ENCODE peak calls at places on chromosomes 11 and 22, in four cellular contexts. One of them, this sample, is unnamed.

GRCh38 chr11:109731451-109731850 is 309.5 kb downstream of the C11orf87 start:
- DNase-seq in activated T-cell treated with anti-CD3 and anti-CD28 coated beads, Interleukin-2, amount 50 U/mL, for 72 hours: no peak
- DNase-seq in memory B cell: no peak
- DNase-seq in midbrain: no peak
- DNase-seq in this sample: no peak

GRCh38 chr22:49021097-49021925 is 806.4 kb downstream of the BRD1 start:
- DNase-seq in activated T-cell treated with anti-CD3 and anti-CD28 coated beads, Interleukin-2, amount 50 U/mL, for 72 hours: no peak
- DNase-seq in memory B cell: no peak
- DNase-seq in midbrain: no peak
- DNase-seq in this sample: no peak

GRCh38 chr11:119352857-119353260 is 6.4 kb upstream of the MFRP start:
- DNase-seq in activated T-cell treated with anti-CD3 and anti-CD28 coated beads, Interleukin-2, amount 50 U/mL, for 72 hours: no peak
- DNase-seq in memory B cell: no peak
- DNase-seq in midbrain: no peak
- DNase-seq in this sample: no peak

GRCh38 chr11:13958596-13958995 is 3.9 kb upstream of the SPON1 start:
- DNase-seq in activated T-cell treated with anti-CD3 and anti-CD28 coated beads, Interleukin-2, amount 50 U/mL, for 72 hours: no peak
- DNase-seq in memory B cell: no peak
- DNase-seq in midbrain: no peak
- DNase-seq in this sample: no peak

GRCh38 chr11:122127020-122127419 is 11.0 kb upstream of the BLID start:
- DNase-seq in activated T-cell treated with anti-CD3 and anti-CD28 coated beads, Interleukin-2, amount 50 U/mL, for 72 hours: no peak
- DNase-seq in memory B cell: no peak
- DNase-seq in midbrain: no peak
- DNase-seq in this sample: no peak

GRCh38 chr11:15976433-15977045 is 379.8 kb downstream of the SOX6 start:
- DNase-seq in activated T-cell treated with anti-CD3 and anti-CD28 coated beads, Interleukin-2, amount 50 U/mL, for 72 hours: no peak
- DNase-seq in memory B cell: no peak
- DNase-seq in midbrain: no peak
- DNase-seq in this sample: peak; percentile 20

GRCh38 chr11:109040303-109040702 is 375.4 kb downstream of the DDX10 start:
- DNase-seq in activated T-cell treated with anti-CD3 and anti-CD28 coated beads, Interleukin-2, amount 50 U/mL, for 72 hours: no peak
- DNase-seq in memory B cell: no peak
- DNase-seq in midbrain: no peak
- DNase-seq in this sample: no peak

GRCh38 chr11:117888140-117888561 is 11.7 kb upstream of the FXYD6 start:
- DNase-seq in activated T-cell treated with anti-CD3 and anti-CD28 coated beads, Interleukin-2, amount 50 U/mL, for 72 hours: no peak
- DNase-seq in memory B cell: no peak
- DNase-seq in midbrain: no peak
- DNase-seq in this sample: no peak

GRCh38 chr22:38107692-38108515 is 2.6 kb downstream of the BAIAP2L2 start:
- DNase-seq in activated T-cell treated with anti-CD3 and anti-CD28 coated beads, Interleukin-2, amount 50 U/mL, for 72 hours: no peak
- DNase-seq in memory B cell: no peak
- DNase-seq in midbrain: no peak
- DNase-seq in this sample: no peak

GRCh38 chr22:30833328-30833727 is 135.2 kb downstream of the MORC2 start:
- DNase-seq in activated T-cell treated with anti-CD3 and anti-CD28 coated beads, Interleukin-2, amount 50 U/mL, for 72 hours: no peak
- DNase-seq in memory B cell: no peak
- DNase-seq in midbrain: no peak
- DNase-seq in this sample: no peak

GRCh38 chr11:121671276-121672168 is 218.8 kb upstream of the SORL1-AS1 start:
- DNase-seq in activated T-cell treated with anti-CD3 and anti-CD28 coated beads, Interleukin-2, amount 50 U/mL, for 72 hours: no peak
- DNase-seq in memory B cell: no peak
- DNase-seq in midbrain: peak; percentile 58
- DNase-seq in this sample: no peak

GRCh38 chr11:30586251-30587144 is at the start of gene MPPED2:
- DNase-seq in activated T-cell treated with anti-CD3 and anti-CD28 coated beads, Interleukin-2, amount 50 U/mL, for 72 hours: peak; percentile 28
- DNase-seq in memory B cell: peak; percentile 17
- DNase-seq in midbrain: no peak
- DNase-seq in this sample: no peak

GRCh38 chr11:83611616-83612015 is 325.4 kb upstream of the CCDC90B start:
- DNase-seq in activated T-cell treated with anti-CD3 and anti-CD28 coated beads, Interleukin-2, amount 50 U/mL, for 72 hours: no peak
- DNase-seq in memory B cell: no peak
- DNase-seq in midbrain: no peak
- DNase-seq in this sample: no peak

GRCh38 chr11:3203221-3204043 is 15.2 kb downstream of the MRGPRG start:
- DNase-seq in activated T-cell treated with anti-CD3 and anti-CD28 coated beads, Interleukin-2, amount 50 U/mL, for 72 hours: no peak
- DNase-seq in memory B cell: no peak
- DNase-seq in midbrain: no peak
- DNase-seq in this sample: no peak

GRCh38 chr11:61472282-61472681 is 36.3 kb upstream of the LRRC10B start:
- DNase-seq in activated T-cell treated with anti-CD3 and anti-CD28 coated beads, Interleukin-2, amount 50 U/mL, for 72 hours: no peak
- DNase-seq in memory B cell: no peak
- DNase-seq in midbrain: no peak
- DNase-seq in this sample: no peak

GRCh38 chr22:45781941-45782340 is 110.3 kb downstream of the ATXN10 start:
- DNase-seq in activated T-cell treated with anti-CD3 and anti-CD28 coated beads, Interleukin-2, amount 50 U/mL, for 72 hours: no peak
- DNase-seq in memory B cell: no peak
- DNase-seq in midbrain: no peak
- DNase-seq in this sample: peak; percentile 32

GRCh38 chr11:27388001-27388400 is 25.0 kb upstream of the CCDC34 start:
- DNase-seq in activated T-cell treated with anti-CD3 and anti-CD28 coated beads, Interleukin-2, amount 50 U/mL, for 72 hours: no peak
- DNase-seq in memory B cell: no peak
- DNase-seq in midbrain: no peak
- DNase-seq in this sample: no peak

GRCh38 chr11:109853156-109853776 is 239.9 kb upstream of the ZC3H12C start:
- DNase-seq in activated T-cell treated with anti-CD3 and anti-CD28 coated beads, Interleukin-2, amount 50 U/mL, for 72 hours: peak; percentile 24
- DNase-seq in memory B cell: no peak
- DNase-seq in midbrain: no peak
- DNase-seq in this sample: peak; percentile 66

GRCh38 chr11:45102361-45102809 is 44.1 kb upstream of the PRDM11 start:
- DNase-seq in activated T-cell treated with anti-CD3 and anti-CD28 coated beads, Interleukin-2, amount 50 U/mL, for 72 hours: no peak
- DNase-seq in memory B cell: no peak
- DNase-seq in midbrain: no peak
- DNase-seq in this sample: peak; percentile 65

GRCh38 chr22:41779889-41780505 is 20.5 kb upstream of the CCDC134 start:
- DNase-seq in activated T-cell treated with anti-CD3 and anti-CD28 coated beads, Interleukin-2, amount 50 U/mL, for 72 hours: peak; percentile 27
- DNase-seq in memory B cell: no peak
- DNase-seq in midbrain: no peak
- DNase-seq in this sample: no peak

GRCh38 chr11:132639986-132640385 is 892.3 kb downstream of the OPCML start:
- DNase-seq in activated T-cell treated with anti-CD3 and anti-CD28 coated beads, Interleukin-2, amount 50 U/mL, for 72 hours: no peak
- DNase-seq in memory B cell: no peak
- DNase-seq in midbrain: no peak
- DNase-seq in this sample: no peak

GRCh38 chr22:36563898-36564297 is 34.9 kb upstream of the EIF3D start:
- DNase-seq in activated T-cell treated with anti-CD3 and anti-CD28 coated beads, Interleukin-2, amount 50 U/mL, for 72 hours: no peak
- DNase-seq in memory B cell: no peak
- DNase-seq in midbrain: no peak
- DNase-seq in this sample: no peak

GRCh38 chr22:39433476-39434242 is 23.2 kb upstream of the MGAT3 start:
- DNase-seq in activated T-cell treated with anti-CD3 and anti-CD28 coated beads, Interleukin-2, amount 50 U/mL, for 72 hours: no peak
- DNase-seq in memory B cell: no peak
- DNase-seq in midbrain: peak; percentile 70
- DNase-seq in this sample: no peak

GRCh38 chr11:10899542-10899830 is 41.6 kb upstream of the ZBED5 start:
- DNase-seq in activated T-cell treated with anti-CD3 and anti-CD28 coated beads, Interleukin-2, amount 50 U/mL, for 72 hours: no peak
- DNase-seq in memory B cell: no peak
- DNase-seq in midbrain: no peak
- DNase-seq in this sample: no peak

GRCh38 chr22:48796295-48797015 is 1031.2 kb downstream of the BRD1 start:
- DNase-seq in activated T-cell treated with anti-CD3 and anti-CD28 coated beads, Interleukin-2, amount 50 U/mL, for 72 hours: no peak
- DNase-seq in memory B cell: no peak
- DNase-seq in midbrain: no peak
- DNase-seq in this sample: no peak

GRCh38 chr11:6667733-6668374 is 12.2 kb upstream of the DCHS1 start:
- DNase-seq in activated T-cell treated with anti-CD3 and anti-CD28 coated beads, Interleukin-2, amount 50 U/mL, for 72 hours: peak; percentile 52
- DNase-seq in memory B cell: peak; percentile 32
- DNase-seq in midbrain: no peak
- DNase-seq in this sample: peak; percentile 58

GRCh38 chr11:58629857-58630256 is 7.4 kb downstream of the CNTF start:
- DNase-seq in activated T-cell treated with anti-CD3 and anti-CD28 coated beads, Interleukin-2, amount 50 U/mL, for 72 hours: peak; percentile 18
- DNase-seq in memory B cell: no peak
- DNase-seq in midbrain: peak; percentile 33
- DNase-seq in this sample: peak; percentile 72

GRCh38 chr11:45092901-45093760 is 53.3 kb upstream of the PRDM11 start:
- DNase-seq in activated T-cell treated with anti-CD3 and anti-CD28 coated beads, Interleukin-2, amount 50 U/mL, for 72 hours: peak; percentile 20
- DNase-seq in memory B cell: no peak
- DNase-seq in midbrain: no peak
- DNase-seq in this sample: peak; percentile 94

GRCh38 chr11:65384301-65384889 is 1.9 kb upstream of the SLC25A45 start:
- DNase-seq in activated T-cell treated with anti-CD3 and anti-CD28 coated beads, Interleukin-2, amount 50 U/mL, for 72 hours: no peak
- DNase-seq in memory B cell: no peak
- DNase-seq in midbrain: no peak
- DNase-seq in this sample: no peak

GRCh38 chr11:63680842-63681207 is 475 bp upstream of the RTN3 start:
- DNase-seq in activated T-cell treated with anti-CD3 and anti-CD28 coated beads, Interleukin-2, amount 50 U/mL, for 72 hours: peak; percentile 50
- DNase-seq in memory B cell: peak; percentile 15
- DNase-seq in midbrain: peak; percentile 81
- DNase-seq in this sample: no peak

GRCh38 chr11:129408865-129409444 is 33.3 kb downstream of the BARX2 start:
- DNase-seq in activated T-cell treated with anti-CD3 and anti-CD28 coated beads, Interleukin-2, amount 50 U/mL, for 72 hours: no peak
- DNase-seq in memory B cell: no peak
- DNase-seq in midbrain: no peak
- DNase-seq in this sample: no peak

GRCh38 chr11:87059596-87059995 is 21.9 kb downstream of the TMEM135 start:
- DNase-seq in activated T-cell treated with anti-CD3 and anti-CD28 coated beads, Interleukin-2, amount 50 U/mL, for 72 hours: no peak
- DNase-seq in memory B cell: no peak
- DNase-seq in midbrain: no peak
- DNase-seq in this sample: no peak

GRCh38 chr11:128772814-128773213 is 78.9 kb downstream of the FLI1 start:
- DNase-seq in activated T-cell treated with anti-CD3 and anti-CD28 coated beads, Interleukin-2, amount 50 U/mL, for 72 hours: peak; percentile 36
- DNase-seq in memory B cell: peak; percentile 56
- DNase-seq in midbrain: no peak
- DNase-seq in this sample: no peak

GRCh38 chr11:112847568-112847967 is 113.7 kb upstream of the NCAM1 start:
- DNase-seq in activated T-cell treated with anti-CD3 and anti-CD28 coated beads, Interleukin-2, amount 50 U/mL, for 72 hours: no peak
- DNase-seq in memory B cell: no peak
- DNase-seq in midbrain: no peak
- DNase-seq in this sample: no peak

GRCh38 chr11:12329169-12329568 is 48.2 kb upstream of the PARVA start:
- DNase-seq in activated T-cell treated with anti-CD3 and anti-CD28 coated beads, Interleukin-2, amount 50 U/mL, for 72 hours: no peak
- DNase-seq in memory B cell: no peak
- DNase-seq in midbrain: peak; percentile 76
- DNase-seq in this sample: no peak

GRCh38 chr11:23041104-23041503 is 180.8 kb upstream of the CCDC179 start:
- DNase-seq in activated T-cell treated with anti-CD3 and anti-CD28 coated beads, Interleukin-2, amount 50 U/mL, for 72 hours: no peak
- DNase-seq in memory B cell: no peak
- DNase-seq in midbrain: no peak
- DNase-seq in this sample: no peak

GRCh38 chr11:27241316-27242122 is 121.5 kb downstream of the CCDC34 start:
- DNase-seq in activated T-cell treated with anti-CD3 and anti-CD28 coated beads, Interleukin-2, amount 50 U/mL, for 72 hours: no peak
- DNase-seq in memory B cell: no peak
- DNase-seq in midbrain: no peak
- DNase-seq in this sample: peak; percentile 87

GRCh38 chr11:92224394-92225205 is at the start of gene FAT3:
- DNase-seq in activated T-cell treated with anti-CD3 and anti-CD28 coated beads, Interleukin-2, amount 50 U/mL, for 72 hours: no peak
- DNase-seq in memory B cell: no peak
- DNase-seq in midbrain: peak; percentile 62
- DNase-seq in this sample: peak; percentile 22

GRCh38 chr22:49123621-49124192 is 704.0 kb downstream of the BRD1 start:
- DNase-seq in activated T-cell treated with anti-CD3 and anti-CD28 coated beads, Interleukin-2, amount 50 U/mL, for 72 hours: no peak
- DNase-seq in memory B cell: no peak
- DNase-seq in midbrain: no peak
- DNase-seq in this sample: no peak

GRCh38 chr11:64119748-64120147 is 46.2 kb downstream of the MACROD1 start:
- DNase-seq in activated T-cell treated with anti-CD3 and anti-CD28 coated beads, Interleukin-2, amount 50 U/mL, for 72 hours: no peak
- DNase-seq in memory B cell: no peak
- DNase-seq in midbrain: no peak
- DNase-seq in this sample: no peak